ENCODE peak calls at places on chromosomes 12 and 14, in six cellular contexts. One of them, this sample, is unnamed.

GRCh38 chr12:120489018-120489417 is 6.9 kb upstream of the DYNLL1 start:
- DNase-seq in A549: no peak
- DNase-seq in GM12878: no peak
- DNase-seq in K562: peak
- DNase-seq in endothelial cell of umbilical vein: no peak
- DNase-seq in HepG2: no peak
- DNase-seq in this sample: no peak

GRCh38 chr14:47948981-47949380 is 273.6 kb upstream of the MDGA2 start:
- DNase-seq in K562: no peak
- DNase-seq in endothelial cell of umbilical vein: no peak
- DNase-seq in A549: no peak
- DNase-seq in GM12878: no peak
- DNase-seq in HepG2: no peak
- DNase-seq in this sample: no peak

GRCh38 chr12:57548488-57548887 is 1.4 kb upstream of the KIF5A start:
- DNase-seq in K562: no peak
- DNase-seq in GM12878: no peak
- DNase-seq in HepG2: no peak
- DNase-seq in endothelial cell of umbilical vein: no peak
- DNase-seq in A549: no peak
- DNase-seq in this sample: no peak

GRCh38 chr14:41605550-41606248 is 977 bp upstream of the LRFN5 start:
- DNase-seq in endothelial cell of umbilical vein: no peak
- DNase-seq in K562: no peak
- DNase-seq in GM12878: no peak
- DNase-seq in HepG2: no peak
- DNase-seq in A549: no peak
- DNase-seq in this sample: no peak

GRCh38 chr12:109757671-109758265 is 44.1 kb downstream of the FAM222A start:
- DNase-seq in endothelial cell of umbilical vein: no peak
- DNase-seq in A549: no peak
- DNase-seq in HepG2: no peak
- DNase-seq in GM12878: no peak
- DNase-seq in K562: no peak
- DNase-seq in this sample: no peak

GRCh38 chr12:47400251-47400650 is 305.6 kb downstream of the RPAP3 start:
- DNase-seq in K562: no peak
- DNase-seq in endothelial cell of umbilical vein: no peak
- DNase-seq in HepG2: no peak
- DNase-seq in GM12878: no peak
- DNase-seq in A549: no peak
- DNase-seq in this sample: no peak

GRCh38 chr12:90677552-90677951 is 277.4 kb downstream of the CCER1 start:
- DNase-seq in K562: no peak
- DNase-seq in HepG2: no peak
- DNase-seq in A549: no peak
- DNase-seq in endothelial cell of umbilical vein: peak
- DNase-seq in GM12878: no peak
- DNase-seq in this sample: no peak

GRCh38 chr14:27642251-27642866 is 1044.5 kb upstream of the NOVA1 start:
- DNase-seq in endothelial cell of umbilical vein: no peak
- DNase-seq in HepG2: no peak
- DNase-seq in K562: no peak
- DNase-seq in GM12878: no peak
- DNase-seq in A549: no peak
- DNase-seq in this sample: no peak

GRCh38 chr12:106981781-106982180 is 5.2 kb downstream of the MTERF2 start:
- DNase-seq in HepG2: no peak
- DNase-seq in GM12878: no peak
- DNase-seq in endothelial cell of umbilical vein: no peak
- DNase-seq in K562: no peak
- DNase-seq in A549: no peak
- DNase-seq in this sample: no peak

GRCh38 chr12:54051916-54052744 is 1.5 kb upstream of the HOXC4 start:
- DNase-seq in HepG2: no peak
- DNase-seq in endothelial cell of umbilical vein: no peak
- DNase-seq in A549: no peak
- DNase-seq in K562: no peak
- DNase-seq in GM12878: no peak
- DNase-seq in this sample: no peak

GRCh38 chr12:59056931-59057330 is 136.6 kb upstream of the LRIG3 start:
- DNase-seq in GM12878: no peak
- DNase-seq in K562: no peak
- DNase-seq in A549: no peak
- DNase-seq in HepG2: no peak
- DNase-seq in endothelial cell of umbilical vein: peak
- DNase-seq in this sample: no peak

GRCh38 chr12:105419606-105420005 is 89.1 kb downstream of the C12orf75 start:
- DNase-seq in A549: no peak
- DNase-seq in endothelial cell of umbilical vein: no peak
- DNase-seq in GM12878: no peak
- DNase-seq in K562: no peak
- DNase-seq in HepG2: no peak
- DNase-seq in this sample: no peak

GRCh38 chr14:69268223-69268622 is 8.3 kb downstream of the GALNT16 start:
- DNase-seq in A549: no peak
- DNase-seq in GM12878: no peak
- DNase-seq in HepG2: no peak
- DNase-seq in endothelial cell of umbilical vein: no peak
- DNase-seq in K562: no peak
- DNase-seq in this sample: no peak

GRCh38 chr14:96385385-96385784 is 6.5 kb upstream of the AK7 start:
- DNase-seq in HepG2: no peak
- DNase-seq in K562: no peak
- DNase-seq in endothelial cell of umbilical vein: no peak
- DNase-seq in GM12878: no peak
- DNase-seq in A549: no peak
- DNase-seq in this sample: no peak

GRCh38 chr14:71228711-71229110 is 321.5 kb downstream of the PCNX1 start:
- DNase-seq in A549: no peak
- DNase-seq in K562: no peak
- DNase-seq in endothelial cell of umbilical vein: no peak
- DNase-seq in GM12878: no peak
- DNase-seq in HepG2: peak
- DNase-seq in this sample: no peak

DNA sequence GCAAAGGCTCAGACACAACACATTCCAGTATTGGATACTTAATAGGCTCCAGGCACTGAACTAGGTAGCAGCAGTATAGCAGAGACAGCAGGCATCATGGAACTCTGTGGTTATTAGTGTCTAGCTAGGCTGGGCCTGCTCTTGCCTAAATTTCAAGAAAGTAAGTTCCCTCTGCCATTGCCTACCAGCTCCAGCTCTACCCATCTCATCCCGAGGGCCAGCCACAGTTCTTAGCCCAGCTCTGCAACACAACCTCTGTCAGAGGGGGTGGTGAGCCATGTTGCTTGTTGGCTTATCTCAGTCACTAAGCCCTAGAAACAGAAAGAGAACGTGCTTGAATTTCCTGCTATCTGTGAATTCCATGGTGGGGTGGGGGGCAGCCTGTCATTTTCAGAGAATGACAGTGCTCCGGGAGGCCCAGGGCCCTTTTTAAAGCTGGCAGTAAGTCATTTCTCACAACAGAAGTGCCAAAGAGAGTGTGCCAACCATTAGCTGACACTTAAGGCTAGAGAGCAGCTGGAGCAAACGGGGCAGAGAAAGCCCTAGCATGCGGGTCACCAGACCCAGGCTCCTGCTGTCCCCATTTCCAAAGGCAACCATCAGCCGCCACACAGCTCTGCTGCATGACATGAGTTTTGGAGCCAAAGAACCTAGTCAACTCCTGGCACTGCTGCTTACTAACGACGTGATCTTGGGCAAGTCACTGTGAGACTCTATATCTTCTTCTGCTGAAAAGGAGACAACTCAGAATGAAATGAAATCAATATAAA is 105.9 kb downstream of the PRMT8 start:
- DNase-seq in GM12878: no peak
- DNase-seq in A549: no peak
- DNase-seq in endothelial cell of umbilical vein: no peak
- DNase-seq in HepG2: no peak
- DNase-seq in K562: no peak
- DNase-seq in this sample: no peak
- TF ChIP-seq MYC in GM12878: no peak
- TF ChIP-seq MYC in A549: no peak
- TF ChIP-seq MYC in endothelial cell of umbilical vein: no peak
- TF ChIP-seq MYC in HepG2: no peak
- TF ChIP-seq MYC in K562: no peak
- TF ChIP-seq MYC in this sample: no peak

DNA sequence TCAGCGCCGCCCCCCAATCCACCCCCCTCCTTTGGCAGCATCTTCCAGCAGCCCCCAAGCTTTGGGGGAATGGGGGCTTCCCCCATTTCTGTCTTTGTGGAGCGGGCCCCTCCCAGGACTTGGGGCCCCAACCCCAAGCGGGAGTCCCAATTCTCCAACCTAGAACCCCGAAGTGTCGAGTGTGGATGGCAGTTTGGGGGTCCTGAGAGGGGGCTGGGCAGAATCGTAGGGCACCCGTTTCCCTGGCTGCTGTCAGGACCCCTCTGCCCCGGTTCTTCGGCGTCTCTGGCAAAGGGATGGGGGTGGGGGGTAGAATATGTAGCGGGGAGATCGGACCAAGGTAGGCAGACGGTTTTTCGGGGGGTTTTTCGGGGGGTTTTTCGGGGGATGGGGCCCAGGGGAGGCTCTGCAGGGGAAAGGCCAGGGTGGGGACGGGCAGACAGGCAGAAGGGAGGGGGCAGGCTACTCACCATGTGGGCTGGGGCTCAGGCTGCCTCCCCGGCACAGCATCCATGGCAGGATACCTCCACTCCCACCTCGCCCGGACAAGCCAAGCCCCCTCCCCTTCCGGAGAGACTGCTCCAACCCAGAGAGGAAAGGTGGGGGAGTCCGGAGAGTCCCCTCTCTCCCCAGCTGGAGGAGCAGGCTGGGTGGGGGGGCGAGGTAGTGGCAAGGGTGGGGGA is 739 bp downstream of the JPH4 start:
- DNase-seq in endothelial cell of umbilical vein: no peak
- DNase-seq in HepG2: no peak
- DNase-seq in GM12878: no peak
- DNase-seq in K562: no peak
- DNase-seq in A549: no peak
- DNase-seq in this sample: no peak
- TF ChIP-seq MYC in endothelial cell of umbilical vein: no peak
- TF ChIP-seq MYC in HepG2: no peak
- TF ChIP-seq MYC in GM12878: no peak
- TF ChIP-seq MYC in K562: no peak
- TF ChIP-seq MYC in A549: no peak
- TF ChIP-seq MYC in this sample: no peak

GRCh38 chr12:75908961-75909699 is 122.4 kb downstream of the PHLDA1 start:
- DNase-seq in endothelial cell of umbilical vein: peak
- DNase-seq in K562: no peak
- DNase-seq in GM12878: no peak
- DNase-seq in HepG2: peak
- DNase-seq in A549: peak
- DNase-seq in this sample: no peak
- TF ChIP-seq MYC in endothelial cell of umbilical vein: no peak
- TF ChIP-seq MYC in K562: no peak
- TF ChIP-seq MYC in GM12878: no peak
- TF ChIP-seq MYC in HepG2: no peak
- TF ChIP-seq MYC in A549: no peak
- TF ChIP-seq MYC in this sample: no peak

GRCh38 chr12:7638064-7638763 is 27.5 kb downstream of the APOBEC1 start:
- DNase-seq in K562: no peak
- DNase-seq in GM12878: no peak
- DNase-seq in HepG2: no peak
- DNase-seq in endothelial cell of umbilical vein: peak
- DNase-seq in A549: no peak
- DNase-seq in this sample: no peak
- TF ChIP-seq MYC in K562: no peak
- TF ChIP-seq MYC in GM12878: no peak
- TF ChIP-seq MYC in HepG2: no peak
- TF ChIP-seq MYC in endothelial cell of umbilical vein: no peak
- TF ChIP-seq MYC in A549: no peak
- TF ChIP-seq MYC in this sample: no peak

GRCh38 chr12:126095748-126096510 is 1030.7 kb downstream of the AACS start:
- DNase-seq in A549: no peak
- DNase-seq in GM12878: no peak
- DNase-seq in HepG2: no peak
- DNase-seq in endothelial cell of umbilical vein: no peak
- DNase-seq in K562: no peak
- DNase-seq in this sample: no peak

GRCh38 chr12:126093911-126094310 is 1028.7 kb downstream of the AACS start:
- DNase-seq in endothelial cell of umbilical vein: no peak
- DNase-seq in K562: peak
- DNase-seq in A549: peak
- DNase-seq in GM12878: no peak
- DNase-seq in HepG2: no peak
- DNase-seq in this sample: peak
- TF ChIP-seq MYC in endothelial cell of umbilical vein: no peak
- TF ChIP-seq MYC in K562: no peak
- TF ChIP-seq MYC in A549: no peak
- TF ChIP-seq MYC in GM12878: no peak
- TF ChIP-seq MYC in HepG2: no peak
- TF ChIP-seq MYC in this sample: no peak

GRCh38 chr14:93977790-93978581 is 1.6 kb upstream of the ASB2 start:
- DNase-seq in A549: no peak
- DNase-seq in GM12878: peak
- DNase-seq in HepG2: no peak
- DNase-seq in endothelial cell of umbilical vein: no peak
- DNase-seq in K562: no peak
- DNase-seq in this sample: peak
- TF ChIP-seq MYC in A549: no peak
- TF ChIP-seq MYC in GM12878: no peak
- TF ChIP-seq MYC in HepG2: no peak
- TF ChIP-seq MYC in endothelial cell of umbilical vein: no peak
- TF ChIP-seq MYC in K562: no peak
- TF ChIP-seq MYC in this sample: peak

DNA sequence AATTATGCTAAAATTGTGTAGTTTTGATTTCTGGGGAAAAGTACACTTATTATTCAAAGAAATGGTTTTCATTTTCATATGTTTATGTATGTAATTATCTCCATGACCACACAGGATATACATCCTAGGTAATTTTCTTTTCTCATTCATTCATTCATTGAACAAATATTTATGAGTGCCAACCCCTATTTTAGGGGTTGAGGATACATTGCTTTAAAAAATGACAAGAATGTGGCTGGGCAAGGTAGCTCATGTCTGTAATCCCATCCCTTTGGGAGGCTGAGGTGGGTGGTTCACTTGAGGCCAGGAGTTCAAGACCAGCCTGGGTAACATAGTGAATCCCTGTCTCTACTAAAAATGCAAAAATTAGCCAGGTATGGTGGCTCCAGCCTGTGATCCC is 40.9 kb downstream of the SGPP1 start:
- DNase-seq in K562: no peak
- DNase-seq in GM12878: no peak
- DNase-seq in A549: no peak
- DNase-seq in endothelial cell of umbilical vein: no peak
- DNase-seq in HepG2: no peak
- DNase-seq in this sample: no peak
- TF ChIP-seq MYC in K562: no peak
- TF ChIP-seq MYC in GM12878: no peak
- TF ChIP-seq MYC in A549: no peak
- TF ChIP-seq MYC in endothelial cell of umbilical vein: no peak
- TF ChIP-seq MYC in HepG2: no peak
- TF ChIP-seq MYC in this sample: no peak

GRCh38 chr12:81570234-81570633 is 188.9 kb downstream of the PPFIA2 start:
- DNase-seq in HepG2: no peak
- DNase-seq in GM12878: no peak
- DNase-seq in A549: no peak
- DNase-seq in K562: no peak
- DNase-seq in endothelial cell of umbilical vein: no peak
- DNase-seq in this sample: no peak
- TF ChIP-seq MYC in HepG2: no peak
- TF ChIP-seq MYC in GM12878: no peak
- TF ChIP-seq MYC in A549: no peak
- TF ChIP-seq MYC in K562: no peak
- TF ChIP-seq MYC in endothelial cell of umbilical vein: no peak
- TF ChIP-seq MYC in this sample: no peak